ENCODE peak calls at places on chromosomes 2 and 18, in five cellular contexts. H, F, K, E and Z are unnamed samples.
A peak's percentile ranks its signal among the peaks of the same experiment; 100 is the strongest.

GRCh38 chr2:68936462-68936861 is 16.2 kb downstream of the GKN2 start:
- DNase-seq in K (no peak), F (peak; percentile 52), E (no peak), H (no peak), Z (peak; percentile 75)

GRCh38 chr2:231934441-231935206 is 8.4 kb upstream of the NPPC start:
- DNase-seq in K (no peak), E (no peak), F (no peak), H (no peak), Z (no peak)

GRCh38 chr2:205685314-205686230 is 3.3 kb downstream of the NRP2 start:
- DNase-seq in F (peak; percentile 68), E (no peak), K (no peak), H (peak; percentile 84), Z (no peak)

GRCh38 chr18:13237073-13237472 is 18.5 kb downstream of the LDLRAD4 start:
- DNase-seq in E (peak; percentile 32), H (no peak), F (no peak), K (no peak), Z (no peak)

GRCh38 chr2:119766944-119767343 is 7.2 kb downstream of the PTPN4 start:
- DNase-seq in K (no peak), H (no peak), F (no peak), E (no peak), Z (no peak)

GRCh38 chr2:5464657-5465056 is 227.5 kb upstream of the SOX11 start:
- DNase-seq in H (no peak), F (no peak), K (no peak), E (no peak), Z (no peak)

GRCh38 chr2:108612153-108612513 is 77.9 kb downstream of the LIMS1 start:
- DNase-seq in K (no peak), E (no peak), F (peak; percentile 65), H (no peak), Z (no peak)

GRCh38 chr18:32530947-32531651 is 60.4 kb upstream of the GAREM1 start:
- DNase-seq in K (no peak), H (no peak), F (peak; percentile 64), E (no peak), Z (no peak)

GRCh38 chr2:227378371-227378782 is 729 bp downstream of the TM4SF20 start:
- DNase-seq in H (no peak), K (no peak), E (no peak), F (peak; percentile 51), Z (no peak)

GRCh38 chr2:210009106-210009505 is 6.7 kb downstream of the RPE start:
- DNase-seq in H (no peak), K (no peak), E (no peak), F (no peak), Z (no peak)

GRCh38 chr2:8169443-8169842 is 512.4 kb upstream of the ID2 start:
- DNase-seq in K (no peak), F (peak; percentile 88), H (no peak), E (no peak), Z (no peak)

GRCh38 chr2:45105050-45105582 is 95.9 kb upstream of the SIX2 start:
- DNase-seq in F (no peak), K (no peak), E (no peak), H (no peak), Z (no peak)

GRCh38 chr2:189393440-189394111 is 47.7 kb upstream of the WDR75 start:
- DNase-seq in H (no peak), K (no peak), E (no peak), F (peak; percentile 90), Z (no peak)

GRCh38 chr18:22547807-22548561 is 130.3 kb upstream of the CTAGE1 start:
- DNase-seq in K (no peak), E (no peak), H (no peak), F (no peak), Z (no peak)

GRCh38 chr2:132678498-132678897 is 8.5 kb upstream of the LYPD1 start:
- DNase-seq in F (peak; percentile 7), K (no peak), E (no peak), H (no peak), Z (no peak)

GRCh38 chr2:200383380-200384110 is 77.1 kb downstream of the SPATS2L start:
- DNase-seq in K (no peak), E (no peak), F (peak; percentile 79), H (no peak), Z (no peak)

GRCh38 chr2:86776532-86776931 is 14.2 kb downstream of the CD8A start:
- DNase-seq in H (no peak), E (no peak), K (no peak), F (no peak), Z (no peak)

GRCh38 chr2:240502059-240502429 is 55.7 kb downstream of the ANKMY1 start:
- DNase-seq in E (no peak), H (no peak), K (no peak), F (no peak), Z (no peak)

GRCh38 chr2:234257859-234258561 is 207.5 kb downstream of the SPP2 start:
- DNase-seq in K (no peak), H (peak; percentile 60), F (peak; percentile 94), E (no peak), Z (peak; percentile 92)

GRCh38 chr2:73610111-73610510 is 32.1 kb downstream of the NAT8 start:
- DNase-seq in K (no peak), H (no peak), E (no peak), F (peak; percentile 16), Z (no peak)

DNA sequence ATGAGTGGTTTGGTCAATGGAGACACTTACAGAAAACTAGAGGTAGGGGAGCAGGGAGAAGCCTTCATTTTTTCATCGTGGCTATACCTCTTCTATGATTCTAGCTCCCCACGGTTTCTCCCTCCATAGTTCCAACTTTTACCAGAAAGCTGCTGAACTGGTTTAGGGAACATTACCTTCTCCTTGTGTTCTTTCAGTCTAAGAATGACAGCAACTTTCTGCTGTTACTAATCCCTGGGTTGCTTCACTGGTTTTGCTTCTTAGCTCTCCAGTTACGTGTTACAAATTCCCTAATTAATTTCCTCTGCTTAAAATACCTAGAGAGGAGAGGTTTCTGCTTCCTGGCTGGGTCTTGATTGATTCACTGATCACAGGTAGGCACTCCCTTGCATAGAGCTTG is 499.9 kb downstream of the SLC4A3 start:
- DNase-seq in H (no peak), E (no peak), F (no peak), K (no peak), Z (no peak)
- H3K27ac ChIP-seq in H (no peak overlapping the region), E (no peak overlapping the region), F (no peak overlapping the region), K (no peak overlapping the region), Z (no peak overlapping the region)

GRCh38 chr2:97993926-97994325 is 1.8 kb downstream of the TMEM131 start:
- DNase-seq in K (no peak), F (no peak), E (no peak), H (no peak), Z (no peak)
- H3K4me3 ChIP-seq in K (no peak overlapping the region), F (peak overlapping the region; percentile 74), E (peak overlapping the region; percentile 84), H (peak overlapping the region; percentile 61), Z (peak overlapping the region; percentile 77)

GRCh38 chr18:49652841-49653240 is 91.0 kb downstream of the LIPG start:
- DNase-seq in E (no peak), F (peak; percentile 40), H (peak; percentile 32), K (no peak), Z (no peak)

GRCh38 chr18:49658871-49659378 is 97.1 kb downstream of the LIPG start:
- DNase-seq in E (no peak), H (no peak), K (no peak), F (no peak), Z (no peak)

GRCh38 chr18:49654347-49654746 is 92.5 kb downstream of the LIPG start:
- DNase-seq in H (no peak), E (no peak), K (no peak), F (no peak), Z (no peak)

GRCh38 chr18:49655266-49656097 is 93.6 kb downstream of the LIPG start:
- DNase-seq in E (no peak), K (no peak), F (no peak), H (no peak), Z (no peak)

DNA sequence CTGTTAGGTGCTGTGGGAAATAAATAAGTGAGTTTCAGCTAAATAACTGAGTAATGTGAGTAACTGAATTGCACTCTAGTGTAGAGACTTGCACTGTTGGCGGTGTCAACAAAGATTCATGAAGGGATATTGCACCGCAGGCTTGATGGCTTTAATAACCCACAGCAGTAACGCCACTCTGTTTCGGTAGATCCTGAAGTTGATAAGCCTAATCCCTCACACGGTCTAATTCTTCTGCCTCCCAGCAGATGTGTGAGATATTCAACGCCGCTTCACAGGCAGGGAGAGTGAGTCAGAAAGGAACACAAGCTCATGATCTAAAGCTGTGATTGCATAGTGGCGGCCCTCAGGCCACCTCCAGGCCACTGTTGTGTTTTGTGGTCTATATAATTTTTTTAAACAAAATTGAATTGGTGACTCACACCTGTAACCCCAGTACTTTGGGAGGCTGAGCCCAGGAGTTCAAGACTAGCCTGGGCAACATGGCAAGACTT is 94.3 kb downstream of the LIPG start:
- DNase-seq in F (no peak), E (no peak), K (no peak), H (no peak), Z (no peak)
- H3K27ac ChIP-seq in F (no peak overlapping the region), E (no peak overlapping the region), K (no peak overlapping the region), H (no peak overlapping the region), Z (peak overlapping the region; percentile 12)

GRCh38 chr2:223053431-223054192 is 1.6 kb downstream of the KCNE4 start:
- DNase-seq in H (no peak), F (no peak), K (no peak), E (no peak), Z (no peak)
- H3K4me3 ChIP-seq in H (no peak overlapping the region), F (no peak overlapping the region), K (no peak overlapping the region), E (peak overlapping the region; percentile 18), Z (no peak overlapping the region)

DNA sequence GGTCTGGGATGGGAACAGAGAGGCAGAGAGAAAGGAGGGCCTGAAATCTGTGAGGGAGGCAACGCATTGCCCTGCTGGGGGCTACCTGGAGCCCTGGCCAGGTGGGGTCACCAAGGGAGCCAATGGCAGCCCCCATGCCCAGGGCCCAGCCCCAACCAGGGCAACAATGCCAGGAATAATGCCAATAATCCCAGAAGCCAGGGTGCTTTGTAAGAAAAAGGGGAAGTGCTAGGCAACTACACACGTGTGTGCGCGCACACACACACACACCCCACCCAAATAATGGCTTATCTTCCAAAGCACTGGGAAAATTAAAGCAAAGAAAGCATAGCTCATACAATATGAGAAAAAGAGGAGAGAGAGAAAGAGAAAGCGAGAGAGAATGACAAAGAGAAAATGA is 7.0 kb upstream of the CLEC4F start:
- DNase-seq in H (no peak), F (no peak), K (no peak), E (no peak), Z (no peak)
- H3K27ac ChIP-seq in H (no peak overlapping the region), F (no peak overlapping the region), K (no peak overlapping the region), E (no peak overlapping the region), Z (no peak overlapping the region)